ENCODE peak calls at places on chromosome 1, in ten cellular contexts. Z, M, V, N, A, J, O, S, I and L are unnamed samples. For H3K36me3, the result is how much of the 10 kb centered on the place peaks cover.

GRCh38 chr1:241351841-241352240 is 5.2 kb downstream of the RGS7 start:
- DNase-seq in I (no peak), O (no peak), A (no peak), N (no peak), Z (no peak), S (no peak), V (no peak), J (no peak), M (no peak), L (no peak)

GRCh38 chr1:190353538-190354101 is 124.0 kb downstream of the BRINP3 start:
- DNase-seq in A (no peak), O (no peak), I (no peak), N (no peak), S (no peak), J (no peak), Z (no peak), V (no peak), M (no peak), L (no peak)

GRCh38 chr1:156423422-156424352 is 54.7 kb downstream of the RHBG start:
- DNase-seq in J (no peak), Z (no peak), M (no peak), N (no peak), I (no peak), S (no peak), O (no peak), A (no peak), V (no peak), L (no peak)

GRCh38 chr1:7390604-7391000 is 380.5 kb upstream of the VAMP3 start:
- DNase-seq in Z (no peak), A (no peak), N (no peak), S (no peak), M (no peak), J (no peak), V (no peak), O (peak), I (peak), L (no peak)

GRCh38 chr1:3348196-3348865 is 106.1 kb upstream of the ARHGEF16 start:
- DNase-seq in S (no peak), M (no peak), O (no peak), J (no peak), V (no peak), I (no peak), Z (no peak), A (no peak), N (no peak), L (no peak)

GRCh38 chr1:25673962-25674928 is 57.7 kb downstream of the MAN1C1 start:
- DNase-seq in N (no peak), V (no peak), A (no peak), O (no peak), J (no peak), I (no peak), S (no peak), Z (no peak), M (no peak), L (no peak)

GRCh38 chr1:28718601-28719331 is 18.0 kb upstream of the YTHDF2 start:
- DNase-seq in J (no peak), O (no peak), V (no peak), A (no peak), Z (no peak), N (no peak), S (no peak), I (no peak), M (no peak), L (no peak)

GRCh38 chr1:218349365-218350021 is 4.4 kb downstream of the TGFB2 start:
- DNase-seq in A (no peak), O (no peak), M (no peak), I (no peak), J (no peak), N (no peak), S (no peak), V (no peak), Z (no peak), L (no peak)

GRCh38 chr1:203288351-203288894 is 16.9 kb upstream of the BTG2 start:
- DNase-seq in I (no peak), V (no peak), O (no peak), S (no peak), M (no peak), N (no peak), A (no peak), Z (no peak), J (no peak), L (no peak)

GRCh38 chr1:16613185-16614147 is at the start of gene NBPF1:
- DNase-seq in V (peak), N (peak), M (peak), Z (peak), I (peak), S (peak), O (peak), A (peak), J (peak), L (peak)

GRCh38 chr1:13809461-13810159 is 109.6 kb downstream of the PRDM2 start:
- DNase-seq in Z (no peak), V (no peak), N (no peak), M (peak), J (no peak), S (no peak), I (no peak), A (no peak), O (no peak), L (no peak)

DNA sequence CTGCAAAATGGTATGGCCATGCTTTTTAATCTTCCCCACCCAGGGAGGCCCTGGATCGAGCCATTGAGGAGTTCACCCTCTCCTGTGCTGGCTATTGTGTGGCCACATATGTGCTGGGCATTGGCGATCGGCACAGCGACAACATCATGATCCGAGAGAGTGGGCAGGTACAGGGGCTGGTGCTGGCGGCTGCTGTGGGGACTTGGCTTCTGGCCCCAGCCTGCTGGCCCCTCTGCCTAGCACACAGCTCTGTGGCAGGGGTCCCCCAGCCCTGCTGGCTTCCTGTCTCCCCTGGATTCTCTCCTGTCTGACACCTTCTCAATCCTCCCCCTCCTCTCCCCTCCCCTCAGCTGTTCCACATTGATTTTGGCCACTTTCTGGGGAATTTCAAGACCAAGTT is 72.4 kb downstream of the PIK3CD start:
- DNase-seq in M (no peak), J (no peak), A (no peak), O (no peak), I (no peak), V (no peak), Z (no peak), N (no peak), S (no peak), L (no peak)
- H3K36me3 ChIP-seq in M (half or more), J (half or more), A (under half), O (half or more), I (under half), V (half or more), Z (under half), N (half or more), S (under half), L (under half)

DNA sequence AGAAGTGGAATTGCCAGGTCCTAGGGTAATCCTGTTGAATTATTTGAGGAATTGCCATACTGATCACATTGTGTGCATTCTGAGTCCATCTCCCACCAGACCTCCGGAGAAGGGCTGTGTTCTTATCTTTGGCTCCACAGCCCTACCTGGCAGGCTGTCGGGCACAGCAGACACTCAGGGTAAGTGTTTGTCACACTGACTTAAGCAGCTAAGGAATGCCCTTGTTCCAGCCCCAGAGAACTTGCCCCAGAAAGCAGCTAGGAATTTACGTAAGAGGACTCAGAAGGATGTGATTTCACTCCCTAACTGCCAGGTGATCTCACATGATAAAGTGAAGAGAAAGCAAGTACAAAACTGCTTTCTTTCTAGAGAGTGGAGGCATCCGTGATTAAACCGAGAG is 21.0 kb downstream of the VASH2 start:
- DNase-seq in Z (no peak), V (no peak), N (no peak), M (no peak), O (no peak), I (no peak), J (no peak), A (no peak), S (no peak), L (no peak)
- H3K36me3 ChIP-seq in Z (under half), V (under half), N (under half), M (under half), O (under half), I (under half), J (under half), A (under half), S (under half), L (under half)

GRCh38 chr1:53281180-53281579 is 42.9 kb upstream of the MAGOH start:
- DNase-seq in J (no peak), V (no peak), M (no peak), Z (no peak), O (no peak), A (no peak), S (no peak), I (no peak), N (no peak), L (no peak)

GRCh38 chr1:53285969-53286760 is 41.7 kb downstream of the LRP8 start:
- DNase-seq in Z (no peak), V (no peak), J (no peak), N (no peak), O (no peak), M (no peak), S (no peak), I (no peak), A (no peak), L (no peak)

GRCh38 chr1:53286950-53287349 is 40.9 kb downstream of the LRP8 start:
- DNase-seq in S (no peak), O (no peak), I (no peak), V (no peak), J (no peak), Z (no peak), N (no peak), A (no peak), M (no peak), L (no peak)

GRCh38 chr1:53285546-53285945 is 42.3 kb downstream of the LRP8 start:
- DNase-seq in S (no peak), Z (no peak), I (no peak), N (no peak), M (no peak), O (no peak), A (no peak), V (no peak), J (no peak), L (no peak)

DNA sequence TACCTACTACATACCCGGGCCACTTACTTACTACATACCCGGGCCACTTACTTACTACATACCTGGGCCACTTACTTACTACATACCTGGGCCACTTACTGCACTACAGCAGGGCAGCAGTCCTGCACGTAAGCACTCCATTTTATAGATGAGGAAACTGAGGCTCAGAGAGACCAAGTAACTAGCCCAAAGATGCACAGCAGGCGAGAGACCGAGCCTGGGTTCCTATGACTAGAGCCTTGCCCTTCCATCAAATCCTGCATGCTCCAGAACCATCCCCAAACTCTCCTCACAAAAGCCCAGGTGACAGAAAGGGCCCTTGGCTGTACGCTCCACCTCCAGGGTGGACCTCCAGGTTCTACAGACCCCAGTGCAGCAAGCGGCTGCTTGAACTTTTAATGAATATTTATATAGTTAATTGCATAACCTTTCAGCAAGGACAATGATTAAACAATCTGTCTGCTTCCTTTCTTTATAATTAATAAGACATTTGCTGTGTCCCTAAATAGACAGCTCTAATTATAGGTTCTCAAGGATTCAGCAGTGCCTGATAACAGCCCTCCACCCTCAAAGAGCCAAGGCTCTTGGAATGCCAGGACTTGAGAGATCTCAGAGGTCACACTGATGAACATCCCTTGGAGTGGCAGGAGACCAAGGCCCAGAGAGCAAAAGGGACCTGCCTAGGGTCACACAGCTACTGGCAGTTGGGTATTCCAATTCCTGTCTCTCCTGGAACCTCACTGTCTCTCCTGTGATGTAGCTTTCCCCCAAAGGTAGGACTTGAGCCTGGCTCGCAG is 43.4 kb downstream of the LRP8 start:
- DNase-seq in V (no peak), A (no peak), J (no peak), I (no peak), S (no peak), O (no peak), M (no peak), Z (no peak), N (no peak), L (no peak)
- H3K36me3 ChIP-seq in V (under half), A (under half), J (under half), I (under half), S (under half), O (under half), M (under half), Z (under half), N (under half), L (under half)

GRCh38 chr1:9731561-9731960 is 80.0 kb downstream of the PIK3CD start:
- DNase-seq in J (no peak), N (peak), A (no peak), M (no peak), Z (no peak), S (no peak), V (no peak), I (no peak), O (no peak), L (no peak)
- H3K36me3 ChIP-seq in J (half or more), N (half or more), A (under half), M (half or more), Z (half or more), S (under half), V (half or more), I (under half), O (half or more), L (under half)